ENCODE peak calls at places on chromosomes 16 and 17, in seven cellular contexts. One of them, this sample, is unnamed.

GRCh38 chr16:72211085-72211484 is 39.1 kb upstream of the PMFBP1 start:
- DNase-seq in iPS-NIHi11: no peak
- DNase-seq in activated effector memory CD4-positive, alpha-beta T cell treated with Interleukin-2 at 50 U/mL for 16 hours: no peak
- DNase-seq in fibroblast of the aortic adventitia: no peak
- DNase-seq in Calu3: no peak
- DNase-seq in astrocyte of the spinal cord: no peak
- DNase-seq in HT1080: no peak
- DNase-seq in this sample: no peak

GRCh38 chr17:11823862-11824261 is 173.4 kb downstream of the ZNF18 start:
- DNase-seq in fibroblast of the aortic adventitia: no peak
- DNase-seq in HT1080: no peak
- DNase-seq in astrocyte of the spinal cord: no peak
- DNase-seq in activated effector memory CD4-positive, alpha-beta T cell treated with Interleukin-2 at 50 U/mL for 16 hours: no peak
- DNase-seq in Calu3: no peak
- DNase-seq in iPS-NIHi11: no peak
- DNase-seq in this sample: no peak

GRCh38 chr16:76338472-76338871 is 61.3 kb downstream of the CNTNAP4 start:
- DNase-seq in Calu3: no peak
- DNase-seq in iPS-NIHi11: no peak
- DNase-seq in activated effector memory CD4-positive, alpha-beta T cell treated with Interleukin-2 at 50 U/mL for 16 hours: no peak
- DNase-seq in fibroblast of the aortic adventitia: no peak
- DNase-seq in astrocyte of the spinal cord: no peak
- DNase-seq in HT1080: no peak
- DNase-seq in this sample: no peak

GRCh38 chr16:83176802-83177201 is 550.0 kb downstream of the CDH13 start:
- DNase-seq in activated effector memory CD4-positive, alpha-beta T cell treated with Interleukin-2 at 50 U/mL for 16 hours: no peak
- DNase-seq in Calu3: no peak
- DNase-seq in fibroblast of the aortic adventitia: no peak
- DNase-seq in astrocyte of the spinal cord: no peak
- DNase-seq in iPS-NIHi11: no peak
- DNase-seq in HT1080: no peak
- DNase-seq in this sample: no peak

GRCh38 chr17:56536766-56537165 is 56.7 kb upstream of the NOG start:
- DNase-seq in astrocyte of the spinal cord: no peak
- DNase-seq in activated effector memory CD4-positive, alpha-beta T cell treated with Interleukin-2 at 50 U/mL for 16 hours: no peak
- DNase-seq in Calu3: no peak
- DNase-seq in HT1080: no peak
- DNase-seq in iPS-NIHi11: no peak
- DNase-seq in fibroblast of the aortic adventitia: no peak
- DNase-seq in this sample: no peak

GRCh38 chr16:83046664-83047063 is 419.9 kb downstream of the CDH13 start:
- DNase-seq in iPS-NIHi11: no peak
- DNase-seq in activated effector memory CD4-positive, alpha-beta T cell treated with Interleukin-2 at 50 U/mL for 16 hours: no peak
- DNase-seq in fibroblast of the aortic adventitia: no peak
- DNase-seq in Calu3: no peak
- DNase-seq in astrocyte of the spinal cord: no peak
- DNase-seq in HT1080: no peak
- DNase-seq in this sample: no peak

GRCh38 chr16:9072806-9073341 is 18.6 kb upstream of the HAPSTR1 start:
- DNase-seq in activated effector memory CD4-positive, alpha-beta T cell treated with Interleukin-2 at 50 U/mL for 16 hours: no peak
- DNase-seq in iPS-NIHi11: no peak
- DNase-seq in Calu3: no peak
- DNase-seq in HT1080: peak; percentile 73
- DNase-seq in astrocyte of the spinal cord: peak; percentile 93
- DNase-seq in fibroblast of the aortic adventitia: peak; percentile 93
- DNase-seq in this sample: no peak

GRCh38 chr16:15608398-15609285 is 34.3 kb downstream of the MARF1 start:
- DNase-seq in astrocyte of the spinal cord: peak; percentile 25
- DNase-seq in fibroblast of the aortic adventitia: peak; percentile 18
- DNase-seq in iPS-NIHi11: no peak
- DNase-seq in Calu3: no peak
- DNase-seq in activated effector memory CD4-positive, alpha-beta T cell treated with Interleukin-2 at 50 U/mL for 16 hours: no peak
- DNase-seq in HT1080: no peak
- DNase-seq in this sample: no peak

GRCh38 chr17:44345497-44346026 is 460 bp downstream of the GRN start:
- DNase-seq in fibroblast of the aortic adventitia: peak; percentile 59
- DNase-seq in astrocyte of the spinal cord: peak; percentile 56
- DNase-seq in activated effector memory CD4-positive, alpha-beta T cell treated with Interleukin-2 at 50 U/mL for 16 hours: peak; percentile 25
- DNase-seq in iPS-NIHi11: peak; percentile 77
- DNase-seq in Calu3: peak; percentile 78
- DNase-seq in HT1080: peak; percentile 79
- DNase-seq in this sample: peak; percentile 92

GRCh38 chr16:84446086-84446485 is 58.4 kb downstream of the MEAK7 start:
- DNase-seq in Calu3: no peak
- DNase-seq in HT1080: no peak
- DNase-seq in iPS-NIHi11: no peak
- DNase-seq in fibroblast of the aortic adventitia: peak; percentile 52
- DNase-seq in astrocyte of the spinal cord: no peak
- DNase-seq in activated effector memory CD4-positive, alpha-beta T cell treated with Interleukin-2 at 50 U/mL for 16 hours: no peak
- DNase-seq in this sample: no peak

GRCh38 chr17:55440391-55440790 is 18.8 kb upstream of the MMD start:
- DNase-seq in activated effector memory CD4-positive, alpha-beta T cell treated with Interleukin-2 at 50 U/mL for 16 hours: no peak
- DNase-seq in Calu3: no peak
- DNase-seq in fibroblast of the aortic adventitia: no peak
- DNase-seq in astrocyte of the spinal cord: no peak
- DNase-seq in iPS-NIHi11: no peak
- DNase-seq in HT1080: no peak
- DNase-seq in this sample: no peak

GRCh38 chr17:75664099-75664549 is 2.8 kb downstream of the RECQL5 start:
- DNase-seq in Calu3: no peak
- DNase-seq in HT1080: no peak
- DNase-seq in fibroblast of the aortic adventitia: no peak
- DNase-seq in activated effector memory CD4-positive, alpha-beta T cell treated with Interleukin-2 at 50 U/mL for 16 hours: no peak
- DNase-seq in iPS-NIHi11: no peak
- DNase-seq in astrocyte of the spinal cord: no peak
- DNase-seq in this sample: no peak

GRCh38 chr16:77971306-77972131 is 50.8 kb upstream of the CLEC3A start:
- DNase-seq in fibroblast of the aortic adventitia: peak; percentile 87
- DNase-seq in activated effector memory CD4-positive, alpha-beta T cell treated with Interleukin-2 at 50 U/mL for 16 hours: peak; percentile 50
- DNase-seq in Calu3: peak; percentile 81
- DNase-seq in HT1080: peak; percentile 28
- DNase-seq in iPS-NIHi11: peak; percentile 73
- DNase-seq in astrocyte of the spinal cord: peak; percentile 72
- DNase-seq in this sample: peak; percentile 96

GRCh38 chr17:81241648-81242420 is 2.7 kb downstream of the NDUFAF8 start:
- DNase-seq in Calu3: peak; percentile 72
- DNase-seq in HT1080: peak; percentile 48
- DNase-seq in activated effector memory CD4-positive, alpha-beta T cell treated with Interleukin-2 at 50 U/mL for 16 hours: peak; percentile 39
- DNase-seq in iPS-NIHi11: peak; percentile 84
- DNase-seq in fibroblast of the aortic adventitia: peak; percentile 36
- DNase-seq in astrocyte of the spinal cord: peak; percentile 30
- DNase-seq in this sample: peak; percentile 85

GRCh38 chr17:7842380-7842949 is 8.4 kb downstream of the KDM6B start:
- DNase-seq in HT1080: peak; percentile 95
- DNase-seq in Calu3: peak; percentile 68
- DNase-seq in activated effector memory CD4-positive, alpha-beta T cell treated with Interleukin-2 at 50 U/mL for 16 hours: peak; percentile 78
- DNase-seq in astrocyte of the spinal cord: peak; percentile 95
- DNase-seq in fibroblast of the aortic adventitia: peak; percentile 86
- DNase-seq in iPS-NIHi11: no peak
- DNase-seq in this sample: no peak

GRCh38 chr17:16477255-16477654 is 14.7 kb downstream of the LRRC75A start:
- DNase-seq in astrocyte of the spinal cord: peak; percentile 84
- DNase-seq in Calu3: no peak
- DNase-seq in iPS-NIHi11: peak; percentile 51
- DNase-seq in activated effector memory CD4-positive, alpha-beta T cell treated with Interleukin-2 at 50 U/mL for 16 hours: no peak
- DNase-seq in fibroblast of the aortic adventitia: peak; percentile 91
- DNase-seq in HT1080: peak; percentile 83
- DNase-seq in this sample: no peak

GRCh38 chr16:49854227-49855203 is 1.4 kb downstream of the ZNF423 start:
- DNase-seq in Calu3: peak; percentile 25
- DNase-seq in iPS-NIHi11: peak; percentile 74
- DNase-seq in HT1080: no peak
- DNase-seq in activated effector memory CD4-positive, alpha-beta T cell treated with Interleukin-2 at 50 U/mL for 16 hours: no peak
- DNase-seq in astrocyte of the spinal cord: no peak
- DNase-seq in fibroblast of the aortic adventitia: no peak
- DNase-seq in this sample: peak; percentile 74

GRCh38 chr16:28321700-28322411 is 29.5 kb downstream of the SBK1 start:
- DNase-seq in fibroblast of the aortic adventitia: peak; percentile 22
- DNase-seq in astrocyte of the spinal cord: peak; percentile 5
- DNase-seq in iPS-NIHi11: peak; percentile 81
- DNase-seq in HT1080: peak; percentile 23
- DNase-seq in Calu3: peak; percentile 69
- DNase-seq in activated effector memory CD4-positive, alpha-beta T cell treated with Interleukin-2 at 50 U/mL for 16 hours: no peak
- DNase-seq in this sample: peak; percentile 84

GRCh38 chr17:52026075-52026474 is 132.4 kb downstream of the CA10 start:
- DNase-seq in astrocyte of the spinal cord: no peak
- DNase-seq in HT1080: no peak
- DNase-seq in activated effector memory CD4-positive, alpha-beta T cell treated with Interleukin-2 at 50 U/mL for 16 hours: no peak
- DNase-seq in fibroblast of the aortic adventitia: no peak
- DNase-seq in Calu3: no peak
- DNase-seq in iPS-NIHi11: no peak
- DNase-seq in this sample: no peak

GRCh38 chr16:35319536-35320192 is 1860.3 kb downstream of the TP53TG3F start:
- DNase-seq in activated effector memory CD4-positive, alpha-beta T cell treated with Interleukin-2 at 50 U/mL for 16 hours: no peak
- DNase-seq in fibroblast of the aortic adventitia: no peak
- DNase-seq in iPS-NIHi11: no peak
- DNase-seq in Calu3: no peak
- DNase-seq in HT1080: no peak
- DNase-seq in astrocyte of the spinal cord: no peak
- DNase-seq in this sample: no peak

GRCh38 chr17:67990909-67991308 is 5.4 kb downstream of the C17orf58 start:
- DNase-seq in fibroblast of the aortic adventitia: no peak
- DNase-seq in astrocyte of the spinal cord: no peak
- DNase-seq in activated effector memory CD4-positive, alpha-beta T cell treated with Interleukin-2 at 50 U/mL for 16 hours: no peak
- DNase-seq in Calu3: no peak
- DNase-seq in iPS-NIHi11: no peak
- DNase-seq in HT1080: no peak
- DNase-seq in this sample: no peak

GRCh38 chr16:23351360-23351759 is 49.3 kb downstream of the SCNN1B start:
- DNase-seq in fibroblast of the aortic adventitia: no peak
- DNase-seq in Calu3: no peak
- DNase-seq in HT1080: no peak
- DNase-seq in iPS-NIHi11: no peak
- DNase-seq in activated effector memory CD4-positive, alpha-beta T cell treated with Interleukin-2 at 50 U/mL for 16 hours: no peak
- DNase-seq in astrocyte of the spinal cord: no peak
- DNase-seq in this sample: no peak

GRCh38 chr17:46772013-46772878 is 46.2 kb downstream of the WNT3 start:
- DNase-seq in fibroblast of the aortic adventitia: no peak
- DNase-seq in iPS-NIHi11: peak; percentile 70
- DNase-seq in HT1080: peak; percentile 34
- DNase-seq in Calu3: peak; percentile 65
- DNase-seq in activated effector memory CD4-positive, alpha-beta T cell treated with Interleukin-2 at 50 U/mL for 16 hours: no peak
- DNase-seq in astrocyte of the spinal cord: no peak
- DNase-seq in this sample: peak; percentile 95

GRCh38 chr16:31243734-31244670 is 15.8 kb upstream of the ITGAM start:
- DNase-seq in Calu3: no peak
- DNase-seq in fibroblast of the aortic adventitia: no peak
- DNase-seq in activated effector memory CD4-positive, alpha-beta T cell treated with Interleukin-2 at 50 U/mL for 16 hours: no peak
- DNase-seq in HT1080: no peak
- DNase-seq in astrocyte of the spinal cord: no peak
- DNase-seq in iPS-NIHi11: no peak
- DNase-seq in this sample: no peak

GRCh38 chr17:9928601-9929341 is 23.7 kb upstream of the RCVRN start:
- DNase-seq in Calu3: peak; percentile 47
- DNase-seq in activated effector memory CD4-positive, alpha-beta T cell treated with Interleukin-2 at 50 U/mL for 16 hours: no peak
- DNase-seq in iPS-NIHi11: peak; percentile 68
- DNase-seq in fibroblast of the aortic adventitia: peak; percentile 37
- DNase-seq in astrocyte of the spinal cord: peak; percentile 76
- DNase-seq in HT1080: peak; percentile 88
- DNase-seq in this sample: peak; percentile 93

This sample was measured in GM23338.